ENCODE peak calls at places on chromosome 21, in ten cellular contexts. K is kidney epithelial cell; B is CD8-positive, alpha-beta T cell; L is right lobe of liver; G is thoracic aorta; Z is astrocyte of the spinal cord; R is OCI-LY7; V is A673; E is HAP-1; H is epithelial cell of esophagus. I is an unnamed sample.

GRCh38 chr21:45886610-45887026 is 95.0 kb upstream of the COL6A1 start:
- DNase-seq in K (no peak), B (no peak), L (peak; percentile 32), G (no peak), Z (no peak), R (no peak), V (no peak), E (no peak), H (no peak), I (no peak)

GRCh38 chr21:42356680-42357079 is 5.9 kb upstream of the TFF2 start:
- DNase-seq in K (no peak), B (no peak), L (peak; percentile 15), G (no peak), Z (no peak), R (no peak), V (no peak), E (no peak), H (no peak), I (no peak)

GRCh38 chr21:40208960-40209359 is 341.7 kb downstream of the PCP4 start:
- DNase-seq in K (no peak), B (no peak), L (no peak), G (no peak), Z (no peak), R (no peak), V (no peak), E (no peak), H (no peak), I (no peak)

GRCh38 chr21:45317401-45318145 is 29.9 kb upstream of the POFUT2 start:
- DNase-seq in K (no peak), B (no peak), L (peak; percentile 46), G (no peak), Z (peak; percentile 81), R (no peak), V (no peak), E (no peak), H (peak; percentile 15), I (peak; percentile 55)

GRCh38 chr21:31236528-31236927 is 107.5 kb downstream of the TIAM1 start:
- DNase-seq in K (no peak), B (no peak), L (no peak), G (no peak), Z (peak; percentile 81), R (no peak), V (no peak), E (no peak), H (peak; percentile 8), I (peak; percentile 90)

GRCh38 chr21:10425856-10426255 is 95.5 kb upstream of the TPTE start:
- DNase-seq in K (no peak), B (no peak), L (no peak), G (no peak), Z (no peak), R (no peak), V (no peak), E (no peak), H (no peak), I (no peak)

GRCh38 chr21:45594721-45595489 is 48.6 kb upstream of the PCBP3 start:
- DNase-seq in K (no peak), B (no peak), L (peak; percentile 44), G (no peak), Z (no peak), R (no peak), V (no peak), E (no peak), H (no peak), I (no peak)

GRCh38 chr21:42262826-42263225 is 43.9 kb downstream of the ABCG1 start:
- DNase-seq in K (no peak), B (no peak), L (peak; percentile 73), G (peak; percentile 42), Z (no peak), R (no peak), V (no peak), E (no peak), H (peak; percentile 83), I (no peak)

GRCh38 chr21:39869141-39869818 is 2.0 kb downstream of the PCP4 start:
- DNase-seq in K (no peak), B (no peak), L (no peak), G (no peak), Z (no peak), R (no peak), V (no peak), E (no peak), H (no peak), I (no peak)

GRCh38 chr21:42567861-42568260 is 54.2 kb downstream of the SLC37A1 start:
- DNase-seq in K (no peak), B (no peak), L (no peak), G (no peak), Z (no peak), R (no peak), V (no peak), E (no peak), H (no peak), I (no peak)

GRCh38 chr21:42068592-42068991 is 2.5 kb upstream of the UMODL1 start:
- DNase-seq in K (no peak), B (no peak), L (no peak), G (no peak), Z (no peak), R (no peak), V (no peak), E (no peak), H (no peak), I (no peak)

GRCh38 chr21:27645285-27645684 is 678.4 kb upstream of the ADAMTS5 start:
- DNase-seq in K (no peak), B (no peak), L (no peak), G (no peak), Z (peak; percentile 24), R (no peak), V (no peak), E (no peak), H (peak; percentile 92), I (no peak)

GRCh38 chr21:9737871-9738520 is 783.4 kb upstream of the TPTE start:
- DNase-seq in K (no peak), B (no peak), L (no peak), G (no peak), Z (no peak), R (no peak), V (no peak), E (no peak), H (no peak), I (no peak)

GRCh38 chr21:14273736-14274538 is 58.0 kb downstream of the RBM11 start:
- DNase-seq in K (no peak), B (no peak), L (peak; percentile 96), G (no peak), Z (no peak), R (no peak), V (no peak), E (no peak), H (peak; percentile 30), I (no peak)

GRCh38 chr21:35226960-35227741 is 178.0 kb upstream of the RUNX1 start:
- DNase-seq in K (no peak), B (peak; percentile 27), L (no peak), G (no peak), Z (no peak), R (peak; percentile 98), V (no peak), E (no peak), H (no peak), I (no peak)
- H3K4me3 ChIP-seq in K (no peak overlapping the region), B (peak overlapping the region; percentile 2), L (no peak overlapping the region), G (no peak overlapping the region), Z (no peak overlapping the region), R (peak overlapping the region; percentile 59), V (no peak overlapping the region), E (no peak overlapping the region), H (no peak overlapping the region), I (no peak overlapping the region)

DNA sequence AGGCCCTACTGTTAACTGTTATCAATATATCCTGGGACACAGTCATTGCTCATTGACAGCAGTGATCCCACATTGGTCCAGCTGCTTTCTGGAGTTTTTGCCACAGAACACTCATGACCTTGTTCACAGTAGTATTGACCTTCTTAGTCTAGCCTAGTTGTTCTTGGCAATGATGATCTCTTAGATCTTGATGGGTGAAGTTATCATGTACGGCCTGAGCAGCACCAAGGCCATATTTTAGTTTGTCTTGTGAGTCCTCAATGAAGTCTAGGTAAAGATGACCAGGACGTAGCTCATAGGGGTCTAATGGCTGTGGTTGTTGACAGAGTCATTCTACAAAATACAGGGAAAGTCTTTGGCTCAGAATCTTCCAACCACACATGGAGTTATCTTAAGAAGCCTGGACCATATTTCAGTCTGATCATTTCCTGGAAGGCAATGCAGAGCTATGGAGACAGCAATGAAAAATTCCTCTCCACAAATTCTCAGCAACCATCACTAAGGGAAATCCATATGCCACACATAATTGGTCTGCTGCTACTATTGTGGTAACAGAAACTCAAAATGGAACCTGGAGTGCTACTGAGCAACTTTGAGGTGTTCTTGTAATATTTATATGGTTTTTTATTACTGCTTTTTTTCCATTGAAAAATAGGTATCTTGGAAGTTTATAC is 279.6 kb downstream of the GRIK1 start:
- DNase-seq in K (no peak), B (no peak), L (no peak), G (no peak), Z (no peak), R (no peak), V (no peak), E (no peak), H (no peak), I (no peak)
- H3K4me3 ChIP-seq in K (no peak overlapping the region), B (no peak overlapping the region), L (no peak overlapping the region), G (no peak overlapping the region), Z (no peak overlapping the region), R (no peak overlapping the region), V (no peak overlapping the region), E (no peak overlapping the region), H (no peak overlapping the region), I (no peak overlapping the region)

DNA sequence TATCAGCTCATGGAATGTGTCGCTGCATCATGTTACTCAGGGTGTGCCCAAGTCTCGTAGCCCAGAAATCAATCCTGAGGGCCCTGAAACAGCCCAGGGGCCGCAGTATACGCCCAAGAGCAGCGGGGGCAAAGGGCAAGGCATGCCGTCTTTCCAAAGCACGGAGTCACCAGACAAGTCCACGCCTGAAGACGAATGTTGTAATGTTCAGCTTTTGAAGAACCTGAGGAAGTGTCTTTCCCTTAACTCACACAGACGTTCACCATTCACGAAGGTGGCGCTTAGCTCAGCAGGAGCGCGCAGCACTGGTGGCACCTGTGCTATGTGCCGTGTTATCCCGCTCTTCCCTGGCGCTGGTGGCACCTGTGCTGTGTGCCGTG is 18.8 kb upstream of the PWP2 start:
- DNase-seq in K (no peak), B (no peak), L (no peak), G (no peak), Z (no peak), R (no peak), V (no peak), E (no peak), H (peak; percentile 36), I (no peak)
- H3K4me3 ChIP-seq in K (no peak overlapping the region), B (no peak overlapping the region), L (no peak overlapping the region), G (no peak overlapping the region), Z (no peak overlapping the region), R (no peak overlapping the region), V (no peak overlapping the region), E (no peak overlapping the region), H (no peak overlapping the region), I (no peak overlapping the region)

DNA sequence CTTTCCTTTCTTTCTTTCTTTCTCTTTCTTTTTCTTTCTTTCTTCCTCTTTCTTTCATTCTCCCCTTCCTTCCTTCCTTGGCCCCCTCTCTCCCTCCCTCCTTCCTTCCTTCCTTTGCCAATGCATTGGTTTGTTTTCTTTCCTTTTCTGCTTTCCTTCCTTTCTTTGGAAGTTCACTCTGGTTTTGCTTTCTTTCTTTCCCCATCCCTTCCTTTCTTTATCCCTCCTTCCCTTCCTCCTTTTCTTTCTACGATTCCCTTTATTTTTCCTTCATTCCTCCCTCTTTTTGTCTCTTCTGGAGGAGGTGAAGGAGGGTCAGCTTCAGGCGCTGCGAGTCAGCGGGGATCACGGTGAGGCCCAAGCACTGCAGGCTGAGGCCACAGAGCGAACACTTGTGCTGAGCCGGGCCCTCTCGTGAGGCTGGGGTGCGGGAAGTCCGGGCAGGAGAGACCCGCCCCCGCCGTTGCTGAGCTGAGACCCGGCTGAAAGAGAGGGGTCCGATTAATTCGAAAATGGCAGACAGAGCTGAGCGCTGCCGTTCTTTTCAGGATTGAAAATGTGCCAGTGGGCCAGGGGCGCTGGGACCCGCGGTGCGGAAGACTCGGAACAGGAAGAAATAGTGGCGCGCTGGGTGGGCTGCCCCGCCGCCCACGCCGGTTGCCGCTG is 1.5 kb downstream of the SIM2 start:
- DNase-seq in K (no peak), B (no peak), L (no peak), G (no peak), Z (no peak), R (no peak), V (no peak), E (peak; percentile 14), H (no peak), I (no peak)
- H3K4me3 ChIP-seq in K (peak overlapping the region; percentile 54), B (peak overlapping the region; percentile 15), L (no peak overlapping the region), G (peak overlapping the region; percentile 69), Z (peak overlapping the region; percentile 2), R (no peak overlapping the region), V (peak overlapping the region; percentile 97), E (peak overlapping the region; percentile 55), H (peak overlapping the region; percentile 11), I (no peak overlapping the region)

I was measured in astrocyte of the cerebellum.